ENCODE peak calls at places on chromosomes 11 and 22, in four cellular contexts. One of them, this sample, is unnamed.

GRCh38 chr11:69308936-69309799 is 15.2 kb downstream of the MYEOV start:
- DNase-seq in HepG2: no peak
- DNase-seq in GM12878: no peak
- DNase-seq in K562: no peak
- DNase-seq in this sample: no peak

GRCh38 chr11:10641314-10642206 is 52.0 kb downstream of the IRAG1 start:
- DNase-seq in HepG2: no peak
- DNase-seq in GM12878: peak; percentile 62
- DNase-seq in K562: no peak
- DNase-seq in this sample: no peak

GRCh38 chr11:66409226-66409625 is 11.6 kb upstream of the NPAS4 start:
- DNase-seq in HepG2: no peak
- DNase-seq in GM12878: no peak
- DNase-seq in K562: no peak
- DNase-seq in this sample: no peak

GRCh38 chr11:1470681-1471611 is 15.6 kb downstream of the MOB2 start:
- DNase-seq in HepG2: no peak
- DNase-seq in GM12878: no peak
- DNase-seq in K562: no peak
- DNase-seq in this sample: no peak

GRCh38 chr11:122330466-122330865 is 214.5 kb upstream of the BLID start:
- DNase-seq in HepG2: no peak
- DNase-seq in GM12878: no peak
- DNase-seq in K562: no peak
- DNase-seq in this sample: no peak

GRCh38 chr11:97461934-97462333 is 1072.1 kb downstream of the JRKL start:
- DNase-seq in HepG2: no peak
- DNase-seq in GM12878: no peak
- DNase-seq in K562: no peak
- DNase-seq in this sample: no peak

GRCh38 chr11:129950319-129951034 is 52.2 kb downstream of the PRDM10 start:
- DNase-seq in HepG2: no peak
- DNase-seq in GM12878: no peak
- DNase-seq in K562: no peak
- DNase-seq in this sample: no peak

GRCh38 chr11:45087761-45088160 is 58.7 kb upstream of the PRDM11 start:
- DNase-seq in HepG2: no peak
- DNase-seq in GM12878: no peak
- DNase-seq in K562: no peak
- DNase-seq in this sample: no peak

GRCh38 chr11:40647290-40647689 is 812.2 kb downstream of the LRRC4C start:
- DNase-seq in HepG2: no peak
- DNase-seq in GM12878: no peak
- DNase-seq in K562: no peak
- DNase-seq in this sample: no peak

GRCh38 chr11:132685174-132685611 is 847.1 kb downstream of the OPCML start:
- DNase-seq in HepG2: no peak
- DNase-seq in GM12878: no peak
- DNase-seq in K562: no peak
- DNase-seq in this sample: no peak

GRCh38 chr22:23251445-23252093 is 71.3 kb downstream of the BCR start:
- DNase-seq in HepG2: peak; percentile 61
- DNase-seq in GM12878: no peak
- DNase-seq in K562: no peak
- DNase-seq in this sample: no peak
- TF ChIP-seq CREB1 in HepG2: no peak
- TF ChIP-seq CREB1 in GM12878: peak; percentile 20
- TF ChIP-seq CREB1 in K562: no peak
- TF ChIP-seq CREB1 in this sample: no peak

DNA sequence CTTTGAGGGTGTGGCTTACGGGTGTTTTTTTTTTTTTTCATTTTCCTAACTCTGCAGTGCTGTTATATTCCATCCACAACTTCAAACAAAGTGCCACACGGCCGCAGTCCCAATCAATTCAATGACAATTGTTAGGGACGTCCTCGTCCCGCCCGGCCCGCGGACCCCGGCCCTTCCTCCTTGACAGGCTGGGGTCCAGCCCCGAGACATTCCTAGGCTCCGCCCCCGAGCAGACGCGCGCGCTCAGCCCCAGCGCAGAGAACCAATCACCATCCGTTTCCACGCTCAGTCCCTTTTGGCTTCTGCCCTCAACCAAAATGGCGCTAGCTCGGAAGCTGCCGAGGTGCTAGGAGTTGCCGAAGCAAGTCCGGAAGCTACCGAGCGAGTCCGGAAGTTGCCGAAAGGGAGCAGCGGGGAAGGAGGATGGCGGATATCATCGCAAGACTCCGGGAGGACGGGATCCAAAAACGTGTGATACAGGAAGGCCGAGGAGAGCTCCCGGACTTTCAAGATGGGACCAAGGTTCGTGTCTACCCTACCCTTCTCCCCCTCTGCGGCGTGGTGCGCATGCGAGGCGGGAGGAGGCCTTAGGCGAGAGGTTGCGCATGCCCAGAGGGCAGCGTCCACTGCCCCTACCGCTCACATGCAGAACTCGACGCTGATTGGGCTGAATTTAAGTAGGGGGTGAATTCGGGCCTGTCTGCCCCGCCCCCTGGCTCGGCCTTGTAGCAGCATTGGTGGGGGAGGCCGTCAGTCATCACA is at the start of gene AIP:
- DNase-seq in HepG2: peak; percentile 95
- DNase-seq in GM12878: peak; percentile 97
- DNase-seq in K562: peak; percentile 97
- DNase-seq in this sample: peak; percentile 99
- TF ChIP-seq REST in HepG2: no peak
- TF ChIP-seq REST in GM12878: no peak
- TF ChIP-seq REST in K562: peak; percentile 54
- TF ChIP-seq REST in this sample: no peak

DNA sequence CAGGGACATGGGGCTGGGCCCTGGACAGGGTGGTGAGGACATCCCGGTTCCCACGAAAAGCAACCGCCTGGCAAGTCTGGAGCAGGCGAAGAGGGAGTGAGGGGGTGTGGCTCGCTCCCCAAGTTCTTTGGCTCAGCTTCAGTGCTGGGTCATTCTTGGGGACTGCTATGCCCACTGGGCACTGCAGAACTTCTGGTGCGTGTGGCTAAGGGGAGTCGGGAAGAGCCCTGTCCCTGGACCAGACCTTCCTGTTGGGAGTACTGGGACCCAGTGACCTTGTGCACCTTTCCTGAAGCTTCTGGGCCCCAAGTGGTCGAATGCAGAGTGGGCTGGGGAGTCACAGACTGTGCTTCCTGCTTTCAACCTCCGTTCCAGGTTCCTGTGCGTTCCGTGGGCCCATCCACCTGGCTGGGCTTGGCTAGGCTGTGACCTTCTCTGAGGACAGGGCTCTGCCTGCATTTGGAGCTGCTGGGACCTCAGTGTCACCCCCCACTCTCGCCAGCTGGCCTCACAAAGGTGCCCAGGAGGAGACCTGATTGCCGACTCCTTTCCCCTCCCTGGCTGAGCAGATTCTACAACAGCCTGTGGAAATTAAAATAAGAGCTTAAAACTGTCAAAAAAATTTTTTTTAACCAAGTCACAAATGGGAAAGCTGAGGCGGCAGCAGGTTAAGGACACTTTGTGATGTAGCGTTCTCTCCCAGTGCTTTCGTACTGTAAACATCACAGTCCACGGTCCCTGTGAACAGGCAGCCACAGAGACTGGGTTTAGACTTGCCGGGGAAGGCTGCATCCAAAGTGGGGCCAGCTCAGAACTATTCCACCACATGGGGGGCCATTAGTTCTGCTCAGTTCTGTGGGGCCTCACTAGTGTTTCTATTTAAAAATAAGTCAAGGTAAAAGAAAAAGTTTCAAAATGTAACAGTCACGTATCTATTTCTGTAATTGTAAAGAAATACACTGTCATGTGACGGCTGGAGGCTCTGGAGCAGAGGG is 63.8 kb upstream of the WNT7B start:
- DNase-seq in HepG2: no peak
- DNase-seq in GM12878: no peak
- DNase-seq in K562: no peak
- DNase-seq in this sample: no peak
- H3K4me1 ChIP-seq in HepG2: peaks cover 22% of the 10 kb centered on the region
- H3K4me1 ChIP-seq in GM12878: peaks cover 9% of the 10 kb centered on the region
- H3K4me1 ChIP-seq in K562: peaks cover 4% of the 10 kb centered on the region
- H3K4me1 ChIP-seq in this sample: peaks cover 14% of the 10 kb centered on the region

GRCh38 chr11:34676227-34676626 is 55.3 kb downstream of the EHF start:
- DNase-seq in HepG2: no peak
- DNase-seq in GM12878: no peak
- DNase-seq in K562: no peak
- DNase-seq in this sample: no peak

GRCh38 chr11:34680206-34680605 is 59.3 kb downstream of the EHF start:
- DNase-seq in HepG2: no peak
- DNase-seq in GM12878: no peak
- DNase-seq in K562: no peak
- DNase-seq in this sample: no peak

GRCh38 chr11:34679681-34680080 is 58.8 kb downstream of the EHF start:
- DNase-seq in HepG2: no peak
- DNase-seq in GM12878: no peak
- DNase-seq in K562: no peak
- DNase-seq in this sample: no peak

GRCh38 chr11:34682822-34683221 is 61.9 kb downstream of the EHF start:
- DNase-seq in HepG2: no peak
- DNase-seq in GM12878: no peak
- DNase-seq in K562: no peak
- DNase-seq in this sample: peak; percentile 62

GRCh38 chr11:34680918-34681554 is 60.1 kb downstream of the EHF start:
- DNase-seq in HepG2: peak; percentile 53
- DNase-seq in GM12878: no peak
- DNase-seq in K562: no peak
- DNase-seq in this sample: peak; percentile 16
- TF ChIP-seq CREB1 in HepG2: peak; percentile 38
- TF ChIP-seq CREB1 in GM12878: no peak
- TF ChIP-seq CREB1 in K562: no peak
- TF ChIP-seq CREB1 in this sample: no peak

GRCh38 chr11:20501252-20501651 is 98.2 kb upstream of the SLC6A5 start:
- DNase-seq in HepG2: peak; percentile 13
- DNase-seq in GM12878: no peak
- DNase-seq in K562: no peak
- DNase-seq in this sample: no peak
- TF ChIP-seq REST in HepG2: no peak
- TF ChIP-seq REST in GM12878: no peak
- TF ChIP-seq REST in K562: no peak
- TF ChIP-seq REST in this sample: no peak

GRCh38 chr22:30250713-30251267 is 4.2 kb upstream of the LIF start:
- DNase-seq in HepG2: no peak
- DNase-seq in GM12878: no peak
- DNase-seq in K562: no peak
- DNase-seq in this sample: no peak
- H3K4me1 ChIP-seq in HepG2: peaks cover 63% of the 10 kb centered on the region
- H3K4me1 ChIP-seq in GM12878: peaks cover 10% of the 10 kb centered on the region
- H3K4me1 ChIP-seq in K562: no peaks in the 10 kb centered on the region
- H3K4me1 ChIP-seq in this sample: peaks cover 13% of the 10 kb centered on the region

GRCh38 chr22:35173655-35174054 is 83.6 kb upstream of the HMGXB4 start:
- DNase-seq in HepG2: no peak
- DNase-seq in GM12878: no peak
- DNase-seq in K562: no peak
- DNase-seq in this sample: no peak

GRCh38 chr22:35170716-35171697 is 86.3 kb upstream of the HMGXB4 start:
- DNase-seq in HepG2: no peak
- DNase-seq in GM12878: no peak
- DNase-seq in K562: peak; percentile 18
- DNase-seq in this sample: no peak

GRCh38 chr22:35174398-35174797 is 82.9 kb upstream of the HMGXB4 start:
- DNase-seq in HepG2: no peak
- DNase-seq in GM12878: no peak
- DNase-seq in K562: no peak
- DNase-seq in this sample: no peak

GRCh38 chr22:35175392-35175791 is 81.9 kb upstream of the HMGXB4 start:
- DNase-seq in HepG2: no peak
- DNase-seq in GM12878: no peak
- DNase-seq in K562: no peak
- DNase-seq in this sample: no peak

GRCh38 chr22:35172452-35172851 is 84.8 kb upstream of the HMGXB4 start:
- DNase-seq in HepG2: no peak
- DNase-seq in GM12878: no peak
- DNase-seq in K562: no peak
- DNase-seq in this sample: no peak
- TF ChIP-seq CREB1 in HepG2: no peak
- TF ChIP-seq CREB1 in GM12878: no peak
- TF ChIP-seq CREB1 in K562: no peak
- TF ChIP-seq CREB1 in this sample: no peak